ENCODE peak calls at places on chromosomes 13 and 19, in six cellular contexts. E is stomach; A is AG04450; Y is Panc1; K is bronchial epithelial cell; W is CD8-positive, alpha-beta T cell. I is an unnamed sample.

GRCh38 chr19:50461066-50461875 is 15.0 kb upstream of the EMC10 start:
- DNase-seq in E (peak; percentile 62), A (peak; percentile 29), Y (peak; percentile 54), K (peak; percentile 36), W (peak; percentile 56), I (peak; percentile 18)

GRCh38 chr19:42088471-42089190 is 12.7 kb downstream of the ZNF574 start:
- DNase-seq in E (no peak), A (peak; percentile 38), Y (no peak), K (peak; percentile 23), W (no peak), I (no peak)

GRCh38 chr19:40921005-40921897 is 39.2 kb upstream of the CYP2A7 start:
- DNase-seq in E (peak; percentile 65), A (no peak), Y (peak; percentile 87), K (peak; percentile 77), W (no peak), I (no peak)

GRCh38 chr19:16619456-16619855 is 8.5 kb downstream of the MED26 start:
- DNase-seq in E (no peak), A (no peak), Y (no peak), K (no peak), W (no peak), I (no peak)

GRCh38 chr13:87671824-87672603 is 843 bp downstream of the SLITRK5 start:
- DNase-seq in E (no peak), A (no peak), Y (no peak), K (no peak), W (no peak), I (no peak)

GRCh38 chr19:2815191-2815614 is 4.5 kb upstream of the ZNF554 start:
- DNase-seq in E (no peak), A (no peak), Y (no peak), K (no peak), W (no peak), I (no peak)

GRCh38 chr13:59086147-59086546 is 1077.6 kb downstream of the DIAPH3 start:
- DNase-seq in E (no peak), A (peak; percentile 27), Y (no peak), K (peak; percentile 42), W (no peak), I (no peak)

GRCh38 chr13:34344761-34345600 is 527.0 kb downstream of the RFC3 start:
- DNase-seq in E (no peak), A (no peak), Y (no peak), K (no peak), W (no peak), I (no peak)

DNA sequence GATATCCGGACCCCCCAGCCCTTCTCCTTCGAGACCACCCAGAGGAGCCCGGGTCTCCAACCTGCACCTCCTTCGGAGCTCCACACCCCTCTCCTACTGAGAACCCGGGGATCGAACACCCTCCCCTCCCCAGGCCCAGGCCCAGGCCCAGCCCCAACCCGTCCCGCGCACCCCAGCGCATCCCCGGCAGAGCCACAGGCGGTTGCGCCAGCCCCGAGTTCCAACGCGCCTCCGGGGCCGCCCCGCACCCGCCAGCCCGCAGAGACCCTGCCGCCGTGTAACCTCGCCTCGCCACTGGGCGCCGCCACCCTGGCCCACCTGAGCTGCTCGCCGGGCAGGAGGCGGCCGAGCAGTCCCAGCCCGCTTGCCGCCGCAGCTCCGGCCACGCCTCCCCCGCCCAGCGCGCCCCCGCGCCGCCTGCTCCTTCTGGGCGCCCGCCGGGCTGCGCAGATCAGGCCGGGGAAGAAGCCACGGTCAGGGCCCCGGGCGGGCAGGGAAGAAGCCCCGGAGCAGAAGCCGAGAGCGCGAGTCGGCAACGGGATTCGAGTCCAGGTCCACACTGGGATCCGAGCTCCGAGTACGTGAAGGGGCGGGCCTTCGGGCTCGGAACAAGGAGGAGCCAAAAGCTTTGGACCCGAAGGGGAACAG is at the start of gene MBOAT7:
- DNase-seq in E (no peak), A (no peak), Y (no peak), K (peak; percentile 47), W (peak; percentile 65), I (no peak)
- TF ChIP-seq CTCF in E (no peak), A (no peak), Y (no peak), K (peak; percentile 25), W (no peak), I (peak; percentile 26)

GRCh38 chr19:45693168-45693788 is 812 bp downstream of the QPCTL start:
- DNase-seq in E (peak; percentile 86), A (no peak), Y (no peak), K (peak; percentile 40), W (peak; percentile 80), I (no peak)
- TF ChIP-seq CTCF in E (peak; percentile 51), A (peak; percentile 89), Y (peak; percentile 93), K (peak; percentile 93), W (peak; percentile 88), I (peak; percentile 94)

GRCh38 chr19:44002212-44002565 is 568 bp upstream of the ZNF230 start:
- DNase-seq in E (no peak), A (no peak), Y (no peak), K (no peak), W (no peak), I (no peak)

GRCh38 chr19:44007473-44007872 is 4.7 kb downstream of the ZNF230 start:
- DNase-seq in E (no peak), A (no peak), Y (no peak), K (no peak), W (no peak), I (no peak)

GRCh38 chr19:44002566-44003460 is at the start of gene ZNF230:
- DNase-seq in E (peak; percentile 90), A (peak; percentile 85), Y (peak; percentile 80), K (peak; percentile 95), W (peak; percentile 79), I (peak; percentile 80)

GRCh38 chr19:44005968-44006367 is 3.2 kb downstream of the ZNF230 start:
- DNase-seq in E (no peak), A (no peak), Y (no peak), K (peak; percentile 23), W (no peak), I (no peak)

DNA sequence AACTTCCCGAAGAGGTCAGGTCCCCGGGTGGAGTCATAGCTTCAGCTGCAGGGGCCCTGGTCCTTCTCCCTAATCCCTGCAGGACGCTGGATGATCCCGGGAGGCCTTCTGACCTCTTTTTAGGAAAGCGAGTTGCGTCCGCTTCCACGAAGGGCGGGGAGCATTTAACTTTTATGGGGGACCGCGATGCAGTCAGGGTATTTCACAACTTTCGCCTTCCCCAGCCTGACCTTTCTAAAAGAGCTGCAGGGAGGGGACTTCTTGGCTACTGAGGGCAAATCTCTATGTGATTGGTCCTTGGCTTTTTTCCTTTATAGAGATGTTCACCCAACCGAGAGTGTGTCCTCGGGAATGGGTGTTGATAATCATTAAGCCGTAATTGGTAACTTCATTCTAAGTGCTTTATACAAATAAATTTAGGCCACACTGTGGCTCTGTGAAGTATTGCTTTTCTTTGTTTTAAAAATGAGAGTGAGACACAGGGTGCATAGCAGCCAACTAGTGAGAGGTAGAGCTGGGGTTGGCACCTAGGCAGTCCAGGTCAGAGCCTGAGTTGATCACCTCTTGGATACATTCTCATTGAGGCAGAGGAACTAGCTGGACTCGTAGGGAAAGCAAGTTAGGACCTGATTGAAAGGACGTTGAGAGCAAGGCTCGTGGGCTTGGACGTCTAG is 841 bp downstream of the ZNF230 start:
- DNase-seq in E (no peak), A (no peak), Y (no peak), K (peak; percentile 16), W (no peak), I (peak; percentile 46)
- TF ChIP-seq CTCF in E (no peak), A (no peak), Y (no peak), K (no peak), W (no peak), I (peak; percentile 25)

GRCh38 chr13:90974249-90974954 is 373.1 kb upstream of the MIR17HG start:
- DNase-seq in E (no peak), A (no peak), Y (no peak), K (no peak), W (no peak), I (no peak)

GRCh38 chr13:90968510-90968909 is 379.0 kb upstream of the MIR17HG start:
- DNase-seq in E (no peak), A (no peak), Y (no peak), K (peak; percentile 29), W (no peak), I (no peak)
- TF ChIP-seq CTCF in E (no peak), A (no peak), Y (peak; percentile 62), K (peak; percentile 69), W (no peak), I (peak; percentile 84)

DNA sequence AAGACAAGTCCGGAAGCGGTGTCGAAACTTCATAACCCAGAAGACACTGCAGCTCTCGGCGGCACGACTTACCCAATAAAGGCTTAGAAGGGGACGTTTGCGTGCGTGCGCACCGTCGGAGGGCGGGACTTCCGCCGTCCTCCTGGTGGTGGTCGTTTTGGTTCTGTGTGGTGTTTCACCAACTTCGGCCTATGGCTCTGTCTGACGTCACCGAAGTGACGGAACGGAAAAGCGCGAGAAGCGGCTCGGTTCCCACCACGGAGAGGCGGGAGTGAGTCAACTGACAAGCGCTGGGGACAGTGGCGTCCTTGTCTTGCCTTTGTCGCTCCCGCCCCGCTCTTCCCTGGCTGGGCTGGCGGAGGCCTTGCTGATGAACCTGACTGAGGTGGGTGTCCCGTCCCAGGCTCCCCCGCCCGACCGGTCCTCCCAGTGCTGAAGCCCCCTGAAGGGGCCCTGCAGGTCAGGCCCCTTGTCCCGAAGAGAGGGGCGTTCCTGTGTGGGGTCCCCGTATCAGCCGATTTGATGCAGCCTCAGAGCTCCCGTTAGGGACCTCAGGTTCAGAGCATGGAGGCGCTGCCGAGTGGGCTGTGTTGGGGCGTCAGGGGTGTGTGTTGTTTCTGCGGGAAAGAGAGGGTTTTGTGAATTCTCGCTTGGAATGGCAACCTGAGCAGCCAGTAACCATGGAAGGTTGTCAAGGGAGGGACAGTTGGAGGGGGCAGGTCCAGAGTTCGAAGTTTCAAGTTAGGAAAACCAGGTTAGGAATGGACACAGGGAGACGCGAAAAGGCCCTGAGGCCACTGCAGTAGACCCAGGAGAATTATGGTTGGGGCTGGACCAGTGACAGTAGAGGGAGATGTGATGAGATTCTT is at the start of gene ZNF548:
- DNase-seq in E (peak; percentile 95), A (peak; percentile 99), Y (peak; percentile 94), K (peak; percentile 94), W (peak; percentile 98), I (peak; percentile 91)
- TF ChIP-seq CTCF in E (peak; percentile 10), A (peak; percentile 31), Y (peak; percentile 22), K (peak; percentile 35), W (no peak), I (peak; percentile 16)

GRCh38 chr13:39047560-39047959 is 9.3 kb downstream of the NHLRC3 start:
- DNase-seq in E (no peak), A (no peak), Y (no peak), K (peak; percentile 50), W (no peak), I (no peak)
- TF ChIP-seq CTCF in E (no peak), A (peak; percentile 19), Y (no peak), K (peak; percentile 24), W (no peak), I (peak; percentile 15)

GRCh38 chr19:11639602-11640471 is 42.6 kb downstream of the ZNF627 start:
- DNase-seq in E (peak; percentile 98), A (peak; percentile 66), Y (peak; percentile 65), K (peak; percentile 89), W (peak; percentile 80), I (peak; percentile 59)
- TF ChIP-seq CTCF in E (no peak), A (no peak), Y (no peak), K (no peak), W (no peak), I (no peak)

I was measured in epithelial cell of proximal tubule.